ENCODE peak calls at places on chromosomes 7 and 10, in four cellular contexts. K, U, X and E are unnamed samples.

GRCh38 chr7:30852360-30852709 is 59.3 kb upstream of the AQP1 start:
- DNase-seq in U (no peak), K (peak), X (no peak), E (no peak)

GRCh38 chr7:102077081-102077480 is 209.6 kb upstream of the SH2B2 start:
- DNase-seq in K (no peak), X (no peak), U (no peak), E (peak)

GRCh38 chr10:92200564-92200963 is 90.3 kb downstream of the CPEB3 start:
- DNase-seq in U (no peak), X (no peak), K (no peak), E (peak)

GRCh38 chr10:88922041-88922440 is 30.5 kb downstream of the ACTA2 start:
- DNase-seq in X (no peak), U (no peak), K (no peak), E (peak)

GRCh38 chr10:132382231-132382922 is 14.6 kb upstream of the PWWP2B start:
- DNase-seq in U (no peak), X (no peak), K (peak), E (no peak)

GRCh38 chr10:131972474-131973071 is 9.2 kb downstream of the BNIP3 start:
- DNase-seq in U (no peak), X (no peak), K (no peak), E (peak)

GRCh38 chr7:150849204-150849775 is 3.0 kb upstream of the AOC1 start:
- DNase-seq in U (no peak), X (no peak), K (no peak), E (no peak)

GRCh38 chr10:67670401-67670800 is 25.6 kb downstream of the CTNNA3 start:
- DNase-seq in U (no peak), X (no peak), K (no peak), E (peak)

GRCh38 chr7:6623589-6624245 is 8.3 kb downstream of the ZNF853 start:
- DNase-seq in X (no peak), U (no peak), K (no peak), E (no peak)

GRCh38 chr7:148962823-148963582 is 65.3 kb downstream of the PDIA4 start:
- DNase-seq in K (peak), U (no peak), X (peak), E (peak)

GRCh38 chr7:117875566-117875965 is 2.3 kb upstream of the CTTNBP2 start:
- DNase-seq in K (no peak), U (no peak), X (no peak), E (peak)

GRCh38 chr10:114458955-114459354 is 54.7 kb upstream of the AFAP1L2 start:
- DNase-seq in X (no peak), K (peak), U (no peak), E (peak)

GRCh38 chr10:47031251-47031952 is 120.2 kb downstream of the PTPN20 start:
- DNase-seq in X (no peak), K (peak), U (no peak), E (peak)

GRCh38 chr10:95304976-95305375 is 14.2 kb upstream of the PDLIM1 start:
- DNase-seq in K (no peak), X (no peak), U (no peak), E (no peak)

GRCh38 chr10:47035447-47036337 is 124.5 kb downstream of the PTPN20 start:
- DNase-seq in K (no peak), U (no peak), X (no peak), E (no peak)

GRCh38 chr10:111075577-111076185 is 1.1 kb upstream of the ADRA2A start:
- DNase-seq in U (no peak), K (no peak), X (no peak), E (no peak)

GRCh38 chr10:73847031-73847430 is 27.3 kb downstream of the CAMK2G start:
- DNase-seq in X (no peak), K (no peak), U (no peak), E (no peak)